ENCODE peak calls at places on chromosome 6, in six cellular contexts. R, Z, J, T, L and K are unnamed samples.

GRCh38 chr6:27503436-27504030 is 30.6 kb upstream of the ZNF184 start:
- DNase-seq in R (peak), Z (peak), J (peak), T (peak), L (no peak), K (peak)

GRCh38 chr6:17280552-17281090 is 540 bp upstream of the RBM24 start:
- DNase-seq in R (no peak), Z (no peak), J (peak), T (peak), L (no peak), K (peak)

GRCh38 chr6:95866732-95867131 is 149.0 kb upstream of the FUT9 start:
- DNase-seq in R (no peak), Z (no peak), J (no peak), T (no peak), L (no peak), K (no peak)

GRCh38 chr6:73556796-73557195 is 36.0 kb upstream of the EEF1A1 start:
- DNase-seq in R (no peak), Z (no peak), J (no peak), T (no peak), L (no peak), K (no peak)

GRCh38 chr6:115358616-115359015 is 702.1 kb downstream of the FRK start:
- DNase-seq in R (no peak), Z (no peak), J (no peak), T (no peak), L (no peak), K (no peak)

GRCh38 chr6:1208876-1209275 is 103.0 kb upstream of the FOXQ1 start:
- DNase-seq in R (no peak), Z (peak), J (no peak), T (no peak), L (peak), K (no peak)

GRCh38 chr6:163627274-163628062 is 212.9 kb downstream of the QKI start:
- DNase-seq in R (no peak), Z (no peak), J (no peak), T (no peak), L (no peak), K (no peak)

GRCh38 chr6:152909241-152909640 is 73.6 kb downstream of the FBXO5 start:
- DNase-seq in R (no peak), Z (no peak), J (no peak), T (no peak), L (no peak), K (no peak)

GRCh38 chr6:81769834-81770233 is 17.4 kb upstream of the TENT5A start:
- DNase-seq in R (no peak), Z (peak), J (peak), T (no peak), L (peak), K (no peak)

GRCh38 chr6:158962371-158962770 is 37.6 kb downstream of the RSPH3 start:
- DNase-seq in R (no peak), Z (no peak), J (no peak), T (no peak), L (no peak), K (no peak)

GRCh38 chr6:39389372-39389767 is 66.9 kb upstream of the KCNK16 start:
- DNase-seq in R (no peak), Z (no peak), J (no peak), T (no peak), L (no peak), K (no peak)

GRCh38 chr6:77650098-77650663 is 2.7 kb upstream of the MEI4 start:
- DNase-seq in R (no peak), Z (no peak), J (peak), T (peak), L (no peak), K (peak)

GRCh38 chr6:9481292-9482029 is 933.4 kb downstream of the TFAP2A start:
- DNase-seq in R (no peak), Z (peak), J (no peak), T (no peak), L (no peak), K (no peak)

GRCh38 chr6:101397199-101397598 is 3.7 kb downstream of the GRIK2 start:
- DNase-seq in R (no peak), Z (peak), J (no peak), T (no peak), L (no peak), K (no peak)

GRCh38 chr6:142280927-142281326 is 20.9 kb upstream of the ADGRG6 start:
- DNase-seq in R (no peak), Z (no peak), J (no peak), T (no peak), L (no peak), K (no peak)

GRCh38 chr6:5036309-5036708 is 32.5 kb upstream of the RPP40 start:
- DNase-seq in R (no peak), Z (peak), J (peak), T (no peak), L (no peak), K (peak)

GRCh38 chr6:107323133-107323785 is 136.1 kb downstream of the PDSS2 start:
- DNase-seq in R (no peak), Z (peak), J (no peak), T (no peak), L (no peak), K (no peak)

GRCh38 chr6:44142835-44143234 is 15.5 kb downstream of the TMEM63B start:
- DNase-seq in R (no peak), Z (no peak), J (no peak), T (no peak), L (no peak), K (no peak)

GRCh38 chr6:21595265-21595950 is 1.9 kb downstream of the SOX4 start:
- DNase-seq in R (no peak), Z (no peak), J (peak), T (peak), L (no peak), K (peak)

GRCh38 chr6:161169060-161169459 is 104.8 kb downstream of the AGPAT4 start:
- DNase-seq in R (no peak), Z (no peak), J (no peak), T (no peak), L (no peak), K (no peak)

GRCh38 chr6:43846556-43846955 is 76.5 kb downstream of the VEGFA start:
- DNase-seq in R (no peak), Z (peak), J (no peak), T (no peak), L (no peak), K (no peak)

GRCh38 chr6:103215835-103216234 is 1643.9 kb downstream of the HACE1 start:
- DNase-seq in R (no peak), Z (no peak), J (no peak), T (no peak), L (no peak), K (no peak)

GRCh38 chr6:15331143-15331542 is 85.3 kb downstream of the JARID2 start:
- DNase-seq in R (no peak), Z (no peak), J (no peak), T (no peak), L (no peak), K (no peak)

GRCh38 chr6:14728396-14729024 is 517.4 kb upstream of the JARID2 start:
- DNase-seq in R (no peak), Z (peak), J (no peak), T (no peak), L (no peak), K (no peak)

GRCh38 chr6:144434308-144434990 is 149.3 kb downstream of the UTRN start:
- DNase-seq in R (no peak), Z (peak), J (no peak), T (no peak), L (peak), K (no peak)

GRCh38 chr6:142542704-142543233 is 241.0 kb downstream of the ADGRG6 start:
- DNase-seq in R (no peak), Z (peak), J (no peak), T (peak), L (no peak), K (no peak)

GRCh38 chr6:119858901-119859300 is 509.3 kb upstream of the MAN1A1 start:
- DNase-seq in R (no peak), Z (peak), J (no peak), T (no peak), L (no peak), K (no peak)

GRCh38 chr6:8006208-8006607 is 58.0 kb downstream of the BLOC1S5 start:
- DNase-seq in R (no peak), Z (peak), J (no peak), T (no peak), L (no peak), K (no peak)
- TF ChIP-seq CTCF in R (peak), Z (peak), J (peak), T (peak), L (peak), K (peak)

DNA sequence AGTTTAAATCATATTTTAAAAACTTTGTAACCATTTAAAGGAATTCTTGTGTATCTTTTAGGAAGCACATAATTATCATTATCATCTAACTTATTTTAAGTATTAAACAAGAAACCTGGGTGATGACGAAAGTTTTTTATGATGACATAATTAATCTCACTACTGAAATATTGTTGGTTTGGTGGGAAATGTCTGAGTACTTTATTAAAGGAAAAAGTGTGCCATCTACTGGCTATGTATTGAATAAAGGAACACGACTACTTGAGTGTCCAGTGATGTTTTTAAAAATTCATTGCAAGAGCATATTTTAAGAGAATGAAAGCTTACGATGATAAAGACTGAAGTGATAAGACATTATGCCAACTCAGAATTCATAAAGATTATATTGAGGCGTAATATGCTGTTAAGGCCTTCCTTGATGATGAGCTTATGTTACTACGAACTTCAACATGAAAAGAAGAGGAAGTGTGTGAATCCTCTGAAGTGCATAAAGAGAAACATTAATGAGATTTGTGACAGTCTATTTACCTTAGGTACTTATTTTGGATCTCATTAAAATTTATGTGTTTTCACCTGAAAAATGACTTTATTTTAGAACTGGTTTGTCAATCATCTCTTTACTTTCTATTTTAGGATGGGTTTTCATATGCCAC is 12.0 kb upstream of the TRMT11 start:
- DNase-seq in R (no peak), Z (peak), J (no peak), T (no peak), L (no peak), K (no peak)
- TF ChIP-seq CTCF in R (peak), Z (peak), J (peak), T (peak), L (peak), K (peak)

GRCh38 chr6:33420493-33421343 is 853 bp downstream of the SYNGAP1 start:
- DNase-seq in R (no peak), Z (no peak), J (no peak), T (no peak), L (no peak), K (no peak)

GRCh38 chr6:33417127-33417902 is 592 bp downstream of the CUTA start:
- DNase-seq in R (no peak), Z (peak), J (peak), T (no peak), L (no peak), K (no peak)

GRCh38 chr6:33417903-33418689 is at the start of gene CUTA:
- DNase-seq in R (peak), Z (peak), J (peak), T (peak), L (peak), K (peak)

GRCh38 chr6:33419580-33420492 is at the start of gene SYNGAP1:
- DNase-seq in R (no peak), Z (peak), J (peak), T (peak), L (no peak), K (no peak)

GRCh38 chr6:33418690-33419291 is 884 bp upstream of the CUTA start:
- DNase-seq in R (no peak), Z (peak), J (no peak), T (no peak), L (no peak), K (no peak)
- TF ChIP-seq CTCF in R (peak), Z (no peak), J (no peak), T (no peak), L (no peak), K (no peak)

DNA sequence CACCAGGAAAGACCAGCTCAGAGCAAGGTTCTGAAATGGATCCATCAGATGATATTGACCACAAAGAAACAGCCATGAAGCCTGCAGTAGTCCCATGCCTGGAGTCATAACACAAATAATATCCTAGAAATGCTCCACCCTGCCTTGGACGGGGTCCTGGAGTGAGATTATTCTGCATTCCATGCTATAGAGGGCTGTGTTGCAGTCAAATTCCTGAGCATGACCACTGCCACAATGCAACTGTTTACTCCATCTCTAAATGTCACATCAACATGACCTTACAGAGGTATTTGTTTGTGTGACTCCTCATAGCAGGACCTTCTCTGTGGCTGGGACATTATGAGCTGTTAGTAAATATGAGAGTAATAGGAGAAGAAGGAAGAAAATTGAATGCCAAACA is 257.5 kb upstream of the TCF21 start:
- DNase-seq in R (no peak), Z (peak), J (no peak), T (no peak), L (no peak), K (no peak)
- TF ChIP-seq CTCF in R (no peak), Z (peak), J (no peak), T (no peak), L (peak), K (no peak)

DNA sequence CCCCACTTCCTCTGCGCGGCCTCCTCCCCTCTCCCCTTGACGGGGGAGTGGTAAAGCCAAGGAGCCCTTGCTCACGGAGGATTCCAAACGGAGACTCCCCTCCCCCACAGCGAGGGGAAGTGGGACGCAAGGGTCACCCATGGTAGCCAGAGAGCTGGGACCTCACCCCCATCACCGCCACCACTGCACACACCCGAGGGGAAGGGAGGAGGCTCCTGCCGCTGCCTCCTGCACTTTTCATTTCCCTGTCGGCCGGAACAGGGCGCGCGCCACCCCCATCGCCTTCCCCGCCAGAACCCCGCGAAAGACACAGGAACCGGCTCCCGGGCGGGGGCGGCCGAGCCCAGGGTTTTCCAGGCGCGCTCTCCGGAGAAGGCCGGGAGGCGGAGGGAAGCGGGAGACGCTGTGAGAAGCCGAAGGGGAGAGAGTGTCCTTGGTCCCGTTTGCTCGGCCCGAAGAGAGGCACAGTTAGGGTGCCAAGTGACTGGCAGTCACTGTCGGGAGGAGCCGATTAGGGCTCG is 789 bp downstream of the CCND3 start:
- DNase-seq in R (no peak), Z (peak), J (peak), T (peak), L (no peak), K (no peak)
- TF ChIP-seq CTCF in R (no peak), Z (no peak), J (no peak), T (no peak), L (peak), K (no peak)

DNA sequence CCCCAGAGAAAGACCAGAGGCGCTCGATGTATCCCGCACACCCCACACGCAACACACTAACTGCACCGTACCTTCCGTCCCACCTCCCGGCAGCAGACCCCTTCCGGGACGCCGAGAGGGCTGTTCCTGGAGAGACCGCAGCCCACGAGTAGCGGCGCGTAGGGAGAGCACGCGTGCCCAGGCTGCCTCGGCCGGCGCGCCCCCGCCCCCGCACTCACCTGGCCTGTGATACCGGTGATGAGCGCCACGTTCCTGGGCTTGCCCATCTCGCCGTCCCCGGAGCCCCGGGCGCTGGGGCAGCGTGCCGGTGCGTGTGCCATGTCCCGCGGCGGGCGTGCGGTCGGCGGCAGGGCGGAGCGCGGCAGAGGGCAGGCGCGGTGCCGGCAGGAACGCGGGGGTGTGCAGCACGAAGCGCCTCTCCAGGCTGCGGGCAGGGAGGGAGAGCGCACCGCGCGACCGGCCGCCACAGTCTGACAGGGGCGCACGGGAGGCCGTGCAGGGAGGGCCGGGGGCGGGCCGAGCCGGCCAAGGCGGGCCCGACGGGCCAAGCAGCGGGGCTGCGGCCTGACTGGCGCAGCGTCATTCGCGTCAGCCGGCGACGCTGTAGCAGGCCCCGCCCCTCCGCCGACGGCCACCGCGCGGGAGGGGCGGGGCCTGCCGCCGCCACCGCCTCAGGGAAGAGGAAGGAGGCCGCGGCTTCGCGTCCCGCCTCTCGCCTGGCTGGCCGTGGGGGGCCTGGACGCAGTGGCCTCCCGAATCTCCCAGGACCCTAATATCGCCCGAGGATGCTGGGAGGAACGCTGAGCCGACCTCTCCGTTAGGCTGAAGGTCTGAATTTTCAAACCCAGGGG is at the start of gene GMDS:
- DNase-seq in R (peak), Z (peak), J (peak), T (peak), L (peak), K (peak)
- TF ChIP-seq CTCF in R (no peak), Z (no peak), J (no peak), T (no peak), L (no peak), K (no peak)

DNA sequence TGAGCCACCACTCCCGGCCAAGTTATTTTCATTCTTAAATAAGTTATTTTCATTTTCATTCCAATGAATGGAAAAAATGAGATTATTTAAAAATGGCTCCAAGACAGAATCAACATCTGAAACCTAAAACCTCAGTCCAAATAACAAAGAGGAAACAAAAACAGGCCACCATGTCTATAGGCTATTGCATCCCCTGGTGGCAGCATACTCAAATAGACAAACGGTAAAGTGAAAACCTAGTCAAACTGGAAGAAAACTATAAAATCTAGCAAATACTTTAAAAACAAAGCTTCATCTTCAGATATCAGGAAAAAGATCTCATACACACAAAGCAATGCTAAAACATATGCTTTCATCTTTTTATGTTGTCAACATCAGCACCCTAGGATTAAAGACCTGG is 20.9 kb downstream of the IL17A start:
- DNase-seq in R (no peak), Z (no peak), J (no peak), T (no peak), L (no peak), K (no peak)
- TF ChIP-seq CTCF in R (no peak), Z (no peak), J (no peak), T (no peak), L (peak), K (peak)

DNA sequence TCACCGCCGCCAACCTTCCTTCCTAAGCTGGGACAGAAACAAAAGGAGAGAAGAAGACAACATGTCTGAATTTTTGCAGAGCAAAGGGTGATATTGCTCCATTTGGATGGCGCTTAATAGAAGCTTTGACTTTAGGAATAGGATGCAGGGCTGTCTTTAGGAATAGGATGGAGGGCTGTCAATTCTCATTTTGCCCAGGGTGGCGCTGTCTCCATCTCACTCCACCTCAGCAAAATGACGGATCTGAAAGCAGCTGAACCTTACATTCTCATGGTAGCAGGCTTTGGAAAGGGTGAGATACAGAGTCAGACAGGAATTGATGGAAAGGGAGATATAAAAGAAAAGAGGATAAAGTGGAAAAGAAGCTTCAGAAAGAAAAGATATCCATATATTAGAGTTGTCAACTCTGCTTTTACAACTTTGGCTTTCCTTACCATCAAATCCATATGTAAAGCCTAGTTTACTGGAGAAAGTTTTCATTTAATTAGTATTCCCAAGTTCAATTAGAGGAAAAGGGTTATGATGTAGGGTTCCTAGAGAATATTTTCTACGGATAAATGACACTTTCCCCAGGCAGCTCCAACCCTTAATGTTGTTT is 2.4 kb downstream of the MTCL3 start:
- DNase-seq in R (peak), Z (peak), J (peak), T (no peak), L (no peak), K (peak)
- TF ChIP-seq CTCF in R (peak), Z (peak), J (peak), T (peak), L (peak), K (peak)